ENCODE peak calls at places on chromosomes 1 and 21, in seven cellular contexts. A is GM19239; Z is GM03348; N is activated CD4-positive, alpha-beta T cell treated with anti-CD3 and anti-CD28 coated beads, Interleukin-2, amount 50 U/mL, for 4 hours; Q is mucosa of gallbladder; O is ELR; K is PC-3. I is an unnamed sample.
A peak's percentile ranks its signal among the peaks of the same experiment; 100 is the strongest.

GRCh38 chr1:164771568-164772350 is 212.8 kb downstream of the PBX1 start:
- DNase-seq in Z (peak; percentile 70), Q (no peak), K (peak; percentile 90), A (no peak), O (peak; percentile 80), N (no peak), I (no peak)

GRCh38 chr1:4485398-4485797 is 169.0 kb upstream of the AJAP1 start:
- DNase-seq in N (no peak), Z (no peak), K (no peak), Q (no peak), O (no peak), A (no peak), I (no peak)

GRCh38 chr1:32816676-32817158 is 441 bp downstream of the YARS1 start:
- DNase-seq in O (peak; percentile 47), A (no peak), N (no peak), Q (no peak), K (peak; percentile 26), Z (peak; percentile 50), I (no peak)

GRCh38 chr1:153553096-153553495 is 4.0 kb upstream of the S100A3 start:
- DNase-seq in Z (no peak), O (no peak), N (no peak), K (no peak), Q (no peak), A (no peak), I (no peak)

GRCh38 chr1:187078321-187078720 is 249.6 kb downstream of the PLA2G4A start:
- DNase-seq in Z (no peak), Q (no peak), O (no peak), A (no peak), N (no peak), K (no peak), I (no peak)

GRCh38 chr21:42189860-42190491 is 29.0 kb upstream of the ABCG1 start:
- DNase-seq in Q (no peak), O (no peak), A (no peak), K (no peak), N (no peak), Z (no peak), I (no peak)

GRCh38 chr1:214330715-214331114 is 49.8 kb downstream of the SMYD2 start:
- DNase-seq in Q (no peak), Z (no peak), A (no peak), N (no peak), K (no peak), O (no peak), I (no peak)

GRCh38 chr1:61270761-61271411 is 188.5 kb downstream of the NFIA start:
- DNase-seq in Q (no peak), K (no peak), O (no peak), N (no peak), Z (no peak), A (no peak), I (no peak)

GRCh38 chr1:68293609-68294353 is 61.5 kb upstream of the WLS start:
- DNase-seq in K (no peak), Z (peak; percentile 83), Q (no peak), A (no peak), N (no peak), O (no peak), I (no peak)

I was measured in GM12864.